ENCODE peak calls at places on chromosomes 1 and 21, in six cellular contexts. R, G, D, I, K and Z are unnamed samples.

GRCh38 chr21:17050156-17050555 is 462.7 kb upstream of the CXADR start:
- DNase-seq in G (no peak), I (no peak), D (no peak), R (no peak), K (no peak), Z (no peak)

GRCh38 chr1:22745675-22746585 is 35.3 kb downstream of the EPHB2 start:
- DNase-seq in G (no peak), K (peak), I (no peak), R (no peak), D (peak), Z (no peak)

GRCh38 chr1:152029144-152029936 is 7.5 kb downstream of the S100A11 start:
- DNase-seq in I (no peak), K (no peak), D (no peak), G (no peak), R (peak), Z (no peak)

GRCh38 chr1:18041107-18041506 is 66.5 kb upstream of the IGSF21 start:
- DNase-seq in D (peak), I (no peak), G (no peak), R (no peak), K (no peak), Z (no peak)

GRCh38 chr1:244361764-244362473 is 89.8 kb downstream of the ADSS2 start:
- DNase-seq in K (peak), I (no peak), G (no peak), R (peak), D (no peak), Z (no peak)

GRCh38 chr1:246114369-246114768 is 392.7 kb downstream of the SMYD3 start:
- DNase-seq in K (no peak), R (no peak), I (no peak), G (no peak), D (no peak), Z (no peak)

GRCh38 chr1:167276969-167277368 is 56.3 kb downstream of the POU2F1 start:
- DNase-seq in G (no peak), R (no peak), I (no peak), D (no peak), K (no peak), Z (no peak)

GRCh38 chr1:192709544-192709943 is 73.6 kb downstream of the RGS13 start:
- DNase-seq in G (no peak), I (no peak), D (no peak), K (no peak), R (no peak), Z (no peak)

GRCh38 chr1:30088594-30089556 is 634.5 kb downstream of the MATN1 start:
- DNase-seq in G (peak), D (peak), R (no peak), I (no peak), K (no peak), Z (no peak)

GRCh38 chr1:34885405-34886247 is 26.1 kb upstream of the SMIM12 start:
- DNase-seq in R (no peak), D (peak), I (no peak), K (peak), G (peak), Z (no peak)

GRCh38 chr1:155324717-155325595 is 4.3 kb downstream of the RUSC1 start:
- DNase-seq in G (peak), R (peak), K (peak), I (no peak), D (peak), Z (peak)